ENCODE peak calls at places on chromosomes 16 and 17, in ten cellular contexts. M is GM12865, E is NCI-H510A, P is mammary epithelial cell, W is AG09319, H is GM20000, I is NCI-H748 treated with DMSO at 0.1 percent for 48 hours, Y is T-helper 9 cell, O is DMS79 treated with DMSO at 0.1 percent for 48 hours, F is pons. D is an unnamed sample.

GRCh38 chr16:59783191-59783590 is 1049.1 kb upstream of the GOT2 start:
- DNase-seq in M (no peak), Y (no peak), F (no peak), O (no peak), P (peak), W (no peak), I (no peak), H (no peak), E (no peak), D (no peak)

GRCh38 chr17:37570527-37571093 is 38.6 kb downstream of the SYNRG start:
- DNase-seq in E (peak), F (no peak), I (peak), M (peak), O (peak), W (no peak), P (peak), Y (no peak), H (peak), D (peak)

GRCh38 chr17:80961931-80962330 is 29.7 kb upstream of the CHMP6 start:
- DNase-seq in P (no peak), E (no peak), F (no peak), Y (no peak), W (no peak), I (no peak), O (no peak), M (no peak), H (no peak), D (peak)

GRCh38 chr17:29369831-29370735 is 20.1 kb upstream of the TAOK1 start:
- DNase-seq in Y (peak), W (peak), M (peak), H (peak), E (peak), P (peak), I (peak), F (peak), O (peak), D (peak)

GRCh38 chr16:53952215-53953208 is 248.6 kb downstream of the FTO start:
- DNase-seq in F (no peak), M (peak), P (no peak), W (no peak), I (no peak), H (peak), Y (no peak), O (peak), E (no peak), D (no peak)

GRCh38 chr16:75580-76501 is 2.2 kb upstream of the MPG start:
- DNase-seq in Y (no peak), M (no peak), F (no peak), I (no peak), P (no peak), E (no peak), O (no peak), H (no peak), W (peak), D (no peak)

GRCh38 chr17:9292563-9292941 is 271.2 kb downstream of the NTN1 start:
- DNase-seq in I (no peak), P (no peak), E (no peak), H (no peak), M (no peak), O (no peak), Y (no peak), F (no peak), W (no peak), D (no peak)

GRCh38 chr17:1107777-1108559 is 71.8 kb downstream of the ABR start:
- DNase-seq in Y (no peak), E (no peak), W (no peak), P (peak), O (peak), M (no peak), H (no peak), I (peak), F (no peak), D (no peak)

GRCh38 chr17:45983614-45984310 is 15.3 kb upstream of the STH start:
- DNase-seq in F (no peak), P (no peak), M (no peak), H (no peak), O (no peak), Y (no peak), W (no peak), E (no peak), I (no peak), D (no peak)

GRCh38 chr16:84284168-84284722 is 10.4 kb upstream of the WFDC1 start:
- DNase-seq in W (no peak), I (no peak), H (no peak), F (no peak), E (no peak), M (no peak), Y (no peak), O (no peak), P (no peak), D (no peak)

GRCh38 chr17:13428611-13429042 is 173.1 kb downstream of the HS3ST3A1 start:
- DNase-seq in I (no peak), Y (no peak), W (peak), E (no peak), H (no peak), M (no peak), O (no peak), F (no peak), P (no peak), D (no peak)

GRCh38 chr17:79778504-79779087 is 648 bp downstream of the CBX2 start:
- DNase-seq in O (peak), F (no peak), M (no peak), P (no peak), E (peak), W (no peak), H (no peak), I (no peak), Y (no peak), D (peak)

GRCh38 chr17:14269473-14269872 is 31.4 kb upstream of the HS3ST3B1 start:
- DNase-seq in Y (no peak), W (no peak), H (no peak), F (no peak), P (no peak), I (no peak), E (no peak), O (no peak), M (no peak), D (no peak)

GRCh38 chr16:2090481-2090797 is 42.7 kb downstream of the TSC2 start:
- DNase-seq in O (no peak), Y (no peak), H (no peak), I (no peak), F (no peak), P (no peak), E (no peak), M (no peak), W (no peak), D (no peak)

GRCh38 chr16:71846443-71846842 is 667 bp downstream of the ATXN1L start:
- DNase-seq in H (no peak), Y (no peak), M (peak), W (no peak), O (no peak), F (no peak), E (no peak), P (peak), I (no peak), D (no peak)

GRCh38 chr16:11100239-11100750 is 155.7 kb downstream of the SOCS1 start:
- DNase-seq in F (peak), Y (no peak), O (no peak), P (no peak), H (peak), W (peak), M (peak), E (no peak), I (no peak), D (no peak)

GRCh38 chr16:73054732-73055481 is 7.0 kb upstream of the ZFHX3 start:
- DNase-seq in E (no peak), P (peak), I (peak), F (no peak), Y (no peak), H (no peak), M (peak), W (no peak), O (peak), D (no peak)

GRCh38 chr16:149024-149675 is 3.3 kb upstream of the HBZ start:
- DNase-seq in M (no peak), F (no peak), E (no peak), H (no peak), I (no peak), P (no peak), O (peak), Y (no peak), W (no peak), D (peak)

GRCh38 chr17:34301986-34302385 is 16.4 kb downstream of the CCL11 start:
- DNase-seq in M (no peak), P (no peak), E (no peak), I (no peak), O (no peak), F (no peak), H (no peak), Y (no peak), W (no peak), D (no peak)